ENCODE peak calls at places on chromosomes 11 and 22, in five cellular contexts. L is fibroblast of lung, W is SK-N-SH, P is cardiac muscle cell, N is astrocyte of the spinal cord. T is an unnamed sample.

GRCh38 chr11:97289823-97290222 is 900.0 kb downstream of the JRKL start:
- DNase-seq in L (no peak), W (no peak), P (no peak), N (no peak), T (no peak)

GRCh38 chr11:63683133-63683991 is 2.1 kb downstream of the RTN3 start:
- DNase-seq in L (peak; percentile 66), W (no peak), P (no peak), N (peak; percentile 50), T (peak; percentile 43)

GRCh38 chr11:110349109-110349996 is 52.9 kb upstream of the RDX start:
- DNase-seq in L (no peak), W (no peak), P (no peak), N (no peak), T (no peak)

GRCh38 chr22:41910599-41911291 is 4.1 kb downstream of the SHISA8 start:
- DNase-seq in L (no peak), W (peak; percentile 67), P (no peak), N (no peak), T (peak; percentile 15)

GRCh38 chr11:12897867-12898266 is 111.2 kb upstream of the RASSF10 start:
- DNase-seq in L (no peak), W (no peak), P (peak; percentile 44), N (no peak), T (peak; percentile 25)

GRCh38 chr22:29308148-29308790 is 1.8 kb downstream of the GAS2L1 start:
- DNase-seq in L (no peak), W (peak; percentile 24), P (no peak), N (no peak), T (no peak)

GRCh38 chr11:73072935-73073481 is 69.1 kb downstream of the FCHSD2 start:
- DNase-seq in L (peak; percentile 41), W (no peak), P (peak; percentile 11), N (peak; percentile 31), T (peak; percentile 31)

GRCh38 chr11:61172888-61173287 is 11.7 kb upstream of the VPS37C start:
- DNase-seq in L (no peak), W (no peak), P (no peak), N (no peak), T (no peak)

GRCh38 chr11:7981758-7982157 is 5.4 kb upstream of the EIF3F start:
- DNase-seq in L (no peak), W (no peak), P (no peak), N (no peak), T (no peak)

GRCh38 chr11:62539238-62539925 is 7.2 kb downstream of the AHNAK start:
- DNase-seq in L (peak; percentile 91), W (peak; percentile 81), P (no peak), N (peak; percentile 94), T (peak; percentile 93)

GRCh38 chr11:102343789-102344188 is 3.2 kb upstream of the BIRC2 start:
- DNase-seq in L (peak; percentile 66), W (no peak), P (no peak), N (no peak), T (peak; percentile 59)

GRCh38 chr11:66172146-66172545 is 96.3 kb upstream of the RAB1B start:
- DNase-seq in L (peak; percentile 29), W (no peak), P (no peak), N (peak; percentile 66), T (peak; percentile 77)

GRCh38 chr22:30054067-30054763 is 26.0 kb upstream of the HORMAD2 start:
- DNase-seq in L (no peak), W (peak; percentile 44), P (peak; percentile 47), N (no peak), T (no peak)

GRCh38 chr22:36833073-36833472 is 16.2 kb upstream of the PVALB start:
- DNase-seq in L (no peak), W (no peak), P (no peak), N (no peak), T (no peak)

GRCh38 chr22:44811141-44811540 is 58.8 kb downstream of the ARHGAP8 start:
- DNase-seq in L (no peak), W (no peak), P (no peak), N (no peak), T (no peak)

GRCh38 chr11:126988655-126989054 is 11.9 kb downstream of the KIRREL3 start:
- DNase-seq in L (no peak), W (no peak), P (no peak), N (no peak), T (no peak)

GRCh38 chr11:66933508-66933907 is 24.7 kb downstream of the PC start:
- DNase-seq in L (peak; percentile 63), W (no peak), P (no peak), N (no peak), T (no peak)

GRCh38 chr22:29275819-29276565 is 7.9 kb downstream of the EWSR1 start:
- DNase-seq in L (no peak), W (no peak), P (no peak), N (no peak), T (no peak)

GRCh38 chr11:13289081-13289480 is 11.5 kb downstream of the BMAL1 start:
- DNase-seq in L (peak; percentile 39), W (peak; percentile 38), P (peak; percentile 70), N (peak; percentile 31), T (peak; percentile 37)

GRCh38 chr11:116217006-116217405 is 555.8 kb downstream of the BUD13 start:
- DNase-seq in L (peak; percentile 31), W (no peak), P (peak; percentile 60), N (peak; percentile 39), T (peak; percentile 39)

GRCh38 chr11:44189986-44190882 is 94.8 kb downstream of the EXT2 start:
- DNase-seq in L (peak; percentile 9), W (no peak), P (no peak), N (no peak), T (peak; percentile 33)

GRCh38 chr11:95700471-95700817 is 89.1 kb downstream of the FAM76B start:
- DNase-seq in L (no peak), W (no peak), P (no peak), N (no peak), T (no peak)

GRCh38 chr11:104731890-104732289 is 166.4 kb downstream of the CASP12 start:
- DNase-seq in L (no peak), W (no peak), P (no peak), N (no peak), T (no peak)

GRCh38 chr11:65553301-65554001 is 4.7 kb downstream of the LTBP3 start:
- DNase-seq in L (no peak), W (no peak), P (no peak), N (no peak), T (no peak)

GRCh38 chr11:60868682-60869450 is 1.5 kb downstream of the ZP1 start:
- DNase-seq in L (no peak), W (no peak), P (no peak), N (no peak), T (no peak)

GRCh38 chr11:5405173-5405572 is 16.7 kb upstream of the OR51Q1 start:
- DNase-seq in L (no peak), W (no peak), P (no peak), N (no peak), T (no peak)

GRCh38 chr22:31923166-31923565 is 21.2 kb upstream of the YWHAH start:
- DNase-seq in L (no peak), W (no peak), P (no peak), N (no peak), T (no peak)

GRCh38 chr22:16914006-16914405 is 88.8 kb upstream of the XKR3 start:
- DNase-seq in L (no peak), W (no peak), P (no peak), N (no peak), T (no peak)

GRCh38 chr22:16912281-16912680 is 87.1 kb upstream of the XKR3 start:
- DNase-seq in L (no peak), W (no peak), P (no peak), N (no peak), T (no peak)

GRCh38 chr22:16922076-16922475 is 85.9 kb downstream of the GAB4 start:
- DNase-seq in L (no peak), W (no peak), P (no peak), N (no peak), T (no peak)

GRCh38 chr22:16915711-16916110 is 90.5 kb upstream of the XKR3 start:
- DNase-seq in L (no peak), W (no peak), P (no peak), N (no peak), T (peak; percentile 55)

DNA sequence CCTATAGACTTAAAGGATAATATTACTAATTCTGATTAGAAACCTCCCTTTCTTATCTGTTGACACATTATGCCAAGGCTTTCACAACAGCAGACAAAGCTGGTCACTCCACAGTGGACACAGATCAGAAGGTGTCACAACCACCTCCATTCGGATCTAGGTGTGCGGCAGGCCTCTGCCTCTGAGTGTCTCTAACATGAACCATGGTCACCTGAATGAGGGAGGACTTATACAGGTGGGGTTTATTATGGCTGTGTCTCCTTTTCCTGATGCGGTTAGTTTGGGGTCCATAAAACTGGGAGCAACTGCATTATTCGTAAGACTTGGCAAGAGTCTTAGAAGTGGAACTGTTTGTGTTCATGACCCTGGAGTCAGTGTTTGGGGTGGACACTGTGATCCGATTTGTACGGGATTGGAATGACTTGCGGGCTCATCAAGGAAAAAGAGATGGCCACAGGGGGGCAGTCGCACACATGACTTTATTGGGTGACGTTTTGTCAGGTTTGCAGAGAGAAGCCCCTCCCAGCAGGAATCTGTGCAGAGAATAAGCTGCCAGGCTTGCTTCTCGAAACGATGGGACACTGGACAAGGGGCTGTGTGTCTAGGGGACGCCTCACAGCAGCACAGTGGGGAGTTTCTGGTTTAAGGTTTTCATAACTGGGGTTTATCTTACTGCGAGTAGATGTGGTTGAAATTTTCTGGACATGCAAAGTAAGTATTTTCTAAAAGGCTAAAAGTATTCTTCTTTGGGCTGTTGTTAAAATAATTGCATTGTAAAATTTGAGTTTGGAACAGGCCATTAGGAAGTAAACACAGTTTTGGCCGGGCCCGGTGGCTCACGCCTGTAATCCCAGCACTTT is 90.6 kb downstream of the GAB4 start:
- DNase-seq in L (peak; percentile 4), W (peak; percentile 53), P (peak; percentile 32), N (peak; percentile 3), T (peak; percentile 59)
- TF ChIP-seq CTCF in L (peak; percentile 55), W (peak; percentile 72), P (peak; percentile 48), N (peak; percentile 33), T (peak; percentile 68)

GRCh38 chr22:49935561-49935960 is 17.1 kb downstream of the CRELD2 start:
- DNase-seq in L (peak; percentile 31), W (peak; percentile 80), P (no peak), N (no peak), T (peak; percentile 27)
- H3K4me3 ChIP-seq in L (no peak overlapping the region), W (no peak overlapping the region), P (peak overlapping the region; percentile 16), N (peak overlapping the region; percentile 5), T (no peak overlapping the region)

GRCh38 chr11:77113382-77114088 is 10.9 kb downstream of the OMP start:
- DNase-seq in L (peak; percentile 54), W (peak; percentile 74), P (peak; percentile 61), N (peak; percentile 45), T (peak; percentile 47)
- TF ChIP-seq CTCF in L (peak; percentile 42), W (peak; percentile 65), P (peak; percentile 73), N (peak; percentile 80), T (peak; percentile 60)

DNA sequence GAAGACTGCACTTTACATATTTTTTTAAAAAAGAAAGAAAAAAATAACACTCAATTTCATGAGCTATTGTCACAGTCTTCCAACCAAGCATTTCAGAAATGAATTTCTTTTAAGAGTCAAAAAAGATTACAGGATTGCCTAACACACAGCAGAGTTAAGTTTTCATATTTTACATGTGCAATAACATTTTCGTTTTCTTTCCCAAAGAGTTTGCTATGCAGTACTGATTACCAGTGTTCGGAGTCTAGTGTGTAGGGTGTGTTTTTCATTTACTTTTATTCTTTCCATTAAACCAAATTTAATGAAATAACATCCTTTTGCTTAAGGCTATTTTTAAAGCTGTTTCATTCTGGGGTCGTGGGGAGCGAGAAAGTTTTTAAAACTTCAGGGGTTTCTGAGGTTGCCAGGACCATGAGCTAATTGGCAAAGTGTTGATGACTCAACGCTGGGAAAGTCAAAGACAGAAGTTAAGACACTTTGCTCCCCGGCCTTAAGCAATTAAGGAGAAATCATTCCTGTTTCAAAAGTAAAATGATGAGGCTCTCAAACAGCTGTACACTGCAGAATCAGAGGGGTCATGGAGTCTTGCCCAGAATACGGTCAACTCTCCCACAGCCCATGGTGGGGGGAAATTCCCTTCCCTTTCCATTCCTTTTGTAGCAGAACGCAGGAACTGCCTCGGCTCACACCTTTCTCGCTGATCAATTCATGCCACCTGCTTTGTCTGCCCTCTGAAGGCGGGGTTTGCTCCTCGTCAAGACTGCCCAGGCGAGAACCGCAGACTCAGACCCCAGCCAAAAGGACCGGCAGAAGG is 53.0 kb downstream of the MN1 start:
- DNase-seq in L (peak; percentile 58), W (no peak), P (no peak), N (peak; percentile 58), T (peak; percentile 62)
- H3K4me3 ChIP-seq in L (no peak overlapping the region), W (no peak overlapping the region), P (no peak overlapping the region), N (no peak overlapping the region), T (no peak overlapping the region)